ENCODE peak calls at places on chromosomes 2 and 18, in four cellular contexts. S is PC-3, Z is bronchial epithelial cell, C is foreskin fibroblast. G is an unnamed sample.

GRCh38 chr2:121429119-121429903 is 101.4 kb upstream of the RNU4ATAC start:
- DNase-seq in C (peak; percentile 28), S (no peak), Z (no peak), G (no peak)

GRCh38 chr2:84273406-84273805 is 185.7 kb downstream of the SUCLG1 start:
- DNase-seq in Z (no peak), S (no peak), C (no peak), G (no peak)

GRCh38 chr2:159615936-159616733 is at the start of gene BAZ2B:
- DNase-seq in S (peak; percentile 69), C (peak; percentile 67), Z (peak; percentile 85), G (no peak)

GRCh38 chr2:22329097-22329716 is 1055.8 kb upstream of the KLHL29 start:
- DNase-seq in C (no peak), Z (no peak), S (no peak), G (no peak)

GRCh38 chr2:190615555-190616200 is 33.2 kb upstream of the NAB1 start:
- DNase-seq in Z (no peak), C (no peak), S (no peak), G (no peak)

GRCh38 chr2:205837663-205838062 is 155.4 kb downstream of the NRP2 start:
- DNase-seq in Z (no peak), C (no peak), S (peak; percentile 7), G (no peak)

GRCh38 chr2:152421521-152422367 is 86.8 kb downstream of the FMNL2 start:
- DNase-seq in C (peak; percentile 97), S (peak; percentile 98), Z (peak; percentile 99), G (no peak)

GRCh38 chr2:26522325-26523120 is 44.6 kb upstream of the OTOF start:
- DNase-seq in C (no peak), S (no peak), Z (no peak), G (no peak)

GRCh38 chr2:207467716-207468347 is 61.9 kb upstream of the CREB1 start:
- DNase-seq in Z (peak; percentile 66), S (no peak), C (peak; percentile 82), G (no peak)

GRCh38 chr2:7658486-7658885 is 741.3 kb downstream of the RNF144A start:
- DNase-seq in S (no peak), C (no peak), Z (no peak), G (no peak)

GRCh38 chr2:96993367-96993766 is 7.0 kb upstream of the FAM178B start:
- DNase-seq in S (peak; percentile 8), C (no peak), Z (peak; percentile 26), G (no peak)

GRCh38 chr2:29108225-29108624 is 7.0 kb upstream of the CLIP4 start:
- DNase-seq in S (peak; percentile 88), C (peak; percentile 86), Z (peak; percentile 95), G (no peak)

GRCh38 chr2:56151841-56152240 is 31.9 kb upstream of the CCDC85A start:
- DNase-seq in S (no peak), Z (no peak), C (no peak), G (no peak)

GRCh38 chr2:55843096-55843991 is 80.2 kb downstream of the EFEMP1 start:
- DNase-seq in C (peak; percentile 96), S (peak; percentile 94), Z (peak; percentile 98), G (no peak)

GRCh38 chr2:114534728-114535084 is 92.3 kb downstream of the DPP10 start:
- DNase-seq in S (no peak), C (no peak), Z (no peak), G (no peak)

GRCh38 chr2:44778221-44778654 is 163.3 kb upstream of the SIX3 start:
- DNase-seq in Z (no peak), C (no peak), S (no peak), G (no peak)

GRCh38 chr2:852168-852567 is 98.5 kb upstream of the SNTG2 start:
- DNase-seq in S (no peak), C (no peak), Z (no peak), G (no peak)

GRCh38 chr18:2091937-2092336 is 479.4 kb downstream of the METTL4 start:
- DNase-seq in S (no peak), Z (no peak), C (no peak), G (no peak)

GRCh38 chr18:59957957-59958356 is 58.2 kb downstream of the PMAIP1 start:
- DNase-seq in C (peak; percentile 78), S (peak; percentile 74), Z (peak; percentile 56), G (no peak)

GRCh38 chr2:158095269-158095668 is 6.4 kb upstream of the UPP2 start:
- DNase-seq in S (no peak), C (no peak), Z (no peak), G (no peak)

GRCh38 chr2:151947524-151948165 is 119.4 kb upstream of the ARL5A start:
- DNase-seq in C (no peak), S (peak; percentile 25), Z (peak; percentile 81), G (no peak)

GRCh38 chr2:64945973-64946736 is 43.0 kb upstream of the SLC1A4 start:
- DNase-seq in C (no peak), S (no peak), Z (no peak), G (no peak)

GRCh38 chr2:20423847-20424246 is 23.0 kb upstream of the RHOB start:
- DNase-seq in S (no peak), Z (no peak), C (no peak), G (no peak)

GRCh38 chr2:74384051-74384450 is 3.9 kb upstream of the DCTN1 start:
- DNase-seq in S (no peak), Z (no peak), C (no peak), G (no peak)

GRCh38 chr18:59233017-59233410 is 13.1 kb downstream of the GRP start:
- DNase-seq in S (peak; percentile 42), Z (no peak), C (peak; percentile 11), G (no peak)

GRCh38 chr2:150165988-150166965 is 321.2 kb downstream of the RND3 start:
- DNase-seq in Z (peak; percentile 55), C (no peak), S (peak; percentile 90), G (no peak)

GRCh38 chr2:179862898-179863458 is 1.6 kb upstream of the ZNF385B start:
- DNase-seq in C (no peak), Z (peak; percentile 2), S (no peak), G (no peak)

GRCh38 chr2:86592547-86593230 is 29.4 kb upstream of the CHMP3 start:
- DNase-seq in C (peak; percentile 10), S (no peak), Z (no peak), G (no peak)

GRCh38 chr2:216777637-216778273 is 82.1 kb downstream of the TNP1 start:
- DNase-seq in C (peak; percentile 4), S (peak; percentile 92), Z (peak; percentile 85), G (no peak)

GRCh38 chr2:172208881-172209325 is 106.2 kb upstream of the DLX2 start:
- DNase-seq in C (peak; percentile 86), S (peak; percentile 74), Z (peak; percentile 77), G (no peak)

GRCh38 chr2:86671304-86671981 is 47.8 kb upstream of the RNF103 start:
- DNase-seq in Z (peak; percentile 43), S (no peak), C (peak; percentile 14), G (no peak)

GRCh38 chr2:167411367-167411766 is 523.1 kb downstream of the XIRP2 start:
- DNase-seq in Z (no peak), C (no peak), S (peak; percentile 40), G (no peak)
- TF ChIP-seq CTCF in Z (no peak), C (no peak), S (peak; percentile 55), G (peak; percentile 47)

DNA sequence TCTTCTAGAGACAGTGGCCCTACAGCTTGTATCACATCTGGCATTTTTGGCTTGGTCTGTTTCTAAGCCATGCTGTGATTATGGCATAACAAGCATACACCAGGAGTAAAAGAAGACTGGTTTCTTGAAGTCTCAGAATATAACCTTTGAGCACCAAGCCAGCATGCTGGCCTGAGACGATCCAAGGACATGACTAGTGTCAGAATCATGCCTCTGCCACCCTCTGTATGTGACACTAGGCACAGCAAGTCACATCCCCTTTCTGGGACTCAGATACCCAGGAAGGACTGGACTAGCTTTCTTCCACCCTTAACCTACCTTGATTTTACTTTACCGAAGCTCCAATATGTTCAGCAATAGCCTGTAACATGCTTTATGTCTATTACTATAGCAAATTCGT is 345.5 kb downstream of the SETBP1 start:
- DNase-seq in S (no peak), Z (no peak), C (no peak), G (no peak)
- TF ChIP-seq CTCF in S (no peak), Z (no peak), C (no peak), G (no peak)

DNA sequence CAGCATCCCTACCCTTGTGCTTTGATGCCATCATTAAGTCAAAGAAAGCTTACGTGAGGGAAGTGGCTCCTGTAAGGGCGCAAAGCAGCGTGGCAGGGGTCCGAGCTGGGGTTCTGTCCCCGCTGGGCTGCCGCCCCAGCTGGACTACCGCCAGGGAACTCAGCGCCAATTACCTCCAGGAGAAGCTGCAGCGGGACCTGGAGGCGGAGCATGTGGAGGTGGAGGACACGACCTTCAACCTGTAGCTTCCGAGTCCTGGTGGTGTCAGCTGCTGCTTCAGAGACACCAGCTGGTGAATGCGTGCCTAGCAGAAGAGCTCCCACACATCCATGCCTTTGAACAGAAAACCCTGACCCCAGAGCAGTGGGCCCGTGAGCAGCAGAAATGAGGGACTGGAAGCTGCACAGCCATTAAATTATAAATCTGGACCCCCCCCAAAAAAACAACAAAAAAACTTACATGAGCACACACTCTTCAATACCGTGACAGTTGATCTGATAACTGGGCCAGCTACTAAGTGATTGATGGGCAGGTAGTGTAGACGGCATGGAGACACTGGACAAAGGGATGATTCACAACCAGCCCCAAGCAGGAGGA is 20.1 kb upstream of the YES1 start:
- DNase-seq in S (no peak), C (no peak), Z (no peak), G (no peak)
- TF ChIP-seq CTCF in S (peak; percentile 14), C (no peak), Z (no peak), G (no peak)

GRCh38 chr18:47417807-47418206 is 166.3 kb upstream of the SKOR2 start:
- DNase-seq in Z (no peak), S (no peak), C (no peak), G (no peak)

GRCh38 chr18:47425365-47425764 is 173.9 kb upstream of the SKOR2 start:
- DNase-seq in S (no peak), C (no peak), Z (no peak), G (no peak)

GRCh38 chr18:47420130-47420529 is 168.7 kb upstream of the SKOR2 start:
- DNase-seq in Z (no peak), C (no peak), S (no peak), G (no peak)

GRCh38 chr18:47418746-47419145 is 167.3 kb upstream of the SKOR2 start:
- DNase-seq in Z (no peak), S (no peak), C (peak; percentile 16), G (no peak)

GRCh38 chr18:47422524-47422923 is 171.1 kb upstream of the SKOR2 start:
- DNase-seq in S (no peak), Z (no peak), C (no peak), G (no peak)
- TF ChIP-seq CTCF in S (no peak), Z (no peak), C (no peak), G (no peak)

GRCh38 chr2:18430996-18431748 is 129.3 kb downstream of the RDH14 start:
- DNase-seq in C (no peak), Z (no peak), S (no peak), G (no peak)

GRCh38 chr2:18435425-18436037 is 124.9 kb downstream of the RDH14 start:
- DNase-seq in Z (peak; percentile 57), S (peak; percentile 82), C (peak; percentile 52), G (no peak)

GRCh38 chr2:18433872-18434271 is 126.6 kb downstream of the RDH14 start:
- DNase-seq in Z (no peak), C (no peak), S (no peak), G (no peak)

GRCh38 chr2:18436408-18437077 is 123.9 kb downstream of the RDH14 start:
- DNase-seq in C (no peak), S (peak; percentile 43), Z (peak; percentile 29), G (no peak)

DNA sequence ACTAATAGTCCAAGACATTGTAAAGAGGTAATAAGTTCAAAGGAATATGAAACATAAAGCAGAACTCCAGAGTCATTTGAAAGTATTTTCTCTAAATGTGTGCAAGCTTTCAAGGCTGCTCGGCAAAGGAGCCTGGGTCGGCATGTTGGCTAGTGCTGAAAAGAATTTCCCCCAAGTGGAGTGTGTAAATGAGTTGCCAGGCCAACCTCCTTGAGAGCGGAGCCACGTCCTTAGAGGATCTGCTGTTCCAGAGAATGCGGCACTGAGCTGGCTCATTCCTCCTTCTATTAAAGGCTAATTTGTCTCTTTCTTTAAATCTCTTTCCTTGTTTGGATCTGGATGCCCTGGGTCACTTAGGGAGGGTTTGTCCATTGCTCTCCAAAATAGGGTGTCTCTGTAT is 127.5 kb downstream of the RDH14 start:
- DNase-seq in S (no peak), Z (no peak), C (no peak), G (no peak)
- TF ChIP-seq CTCF in S (no peak), Z (no peak), C (no peak), G (no peak)

G was measured in D721Med.